ENCODE peak calls at places on chromosomes 4 and X, in eight cellular contexts. R is activated CD8-positive, alpha-beta memory T cell treated with anti-CD3 and anti-CD28 coated beads for 1 hour; X is NT2/D1; E is ACHN; K is stimulated activated CD4-positive, alpha-beta T cell treated with anti-CD3 and anti-CD28 coated beads, Interleukin-4, amount 100 ng/mL, for 48 hours; Z is iris pigment epithelial cell; F is stimulated activated CD8-positive, alpha-beta memory T cell treated with anti-CD3 and anti-CD28 coated beads, Interleukin-12 subunit alpha, Interleukin-12 subunit beta, amount 100 ng/mL, for 4 hours; O is skeletal muscle cell. W is an unnamed sample.

GRCh38 chr4:26821677-26822503 is 38.8 kb upstream of the STIM2 start:
- DNase-seq in Z (peak), R (no peak), K (no peak), X (no peak), F (no peak), O (no peak), E (no peak), W (no peak)

GRCh38 chr4:14771504-14772175 is 230.6 kb upstream of the CPEB2 start:
- DNase-seq in E (no peak), O (no peak), K (no peak), R (no peak), X (no peak), F (no peak), Z (no peak), W (no peak)

GRCh38 chrX:132227383-132228112 is 8.3 kb upstream of the RAP2C start:
- DNase-seq in K (no peak), X (no peak), E (no peak), O (peak), F (no peak), R (no peak), Z (peak), W (no peak)

GRCh38 chrX:2145672-2146412 is 354.9 kb downstream of the DHRSX start:
- DNase-seq in O (no peak), Z (no peak), X (no peak), K (no peak), F (no peak), E (no peak), R (no peak), W (no peak)

GRCh38 chr4:8834681-8835220 is 36.9 kb downstream of the HMX1 start:
- DNase-seq in R (no peak), K (no peak), F (no peak), Z (no peak), X (no peak), E (no peak), O (no peak), W (no peak)

GRCh38 chr4:34953145-34953799 is 1291.0 kb downstream of the ARAP2 start:
- DNase-seq in F (no peak), X (no peak), O (no peak), Z (no peak), K (no peak), R (no peak), E (peak), W (no peak)

GRCh38 chr4:8585186-8585585 is 5.0 kb downstream of the GPR78 start:
- DNase-seq in O (no peak), F (no peak), Z (no peak), K (no peak), X (no peak), R (no peak), E (no peak), W (no peak)

GRCh38 chr4:169664615-169665014 is 44.2 kb downstream of the CLCN3 start:
- DNase-seq in R (no peak), K (no peak), F (no peak), X (no peak), E (no peak), O (no peak), Z (no peak), W (no peak)